ENCODE peak calls at places on chromosome 5, in six cellular contexts. One of them, this sample, is unnamed.

GRCh38 chr5:80937591-80937990 is 22.6 kb upstream of the RASGRF2 start:
- DNase-seq in A549: peak
- DNase-seq in pancreas: no peak
- DNase-seq in MM.1S: no peak
- DNase-seq in left ventricle myocardium inferior: no peak
- DNase-seq in neural progenitor cell: no peak
- DNase-seq in this sample: no peak

GRCh38 chr5:10333154-10334006 is 20.1 kb upstream of the MARCHF6 start:
- DNase-seq in pancreas: peak
- DNase-seq in left ventricle myocardium inferior: peak
- DNase-seq in A549: peak
- DNase-seq in neural progenitor cell: peak
- DNase-seq in MM.1S: peak
- DNase-seq in this sample: no peak

GRCh38 chr5:14628346-14628745 is 36.2 kb upstream of the OTULIN start:
- DNase-seq in A549: peak
- DNase-seq in pancreas: no peak
- DNase-seq in MM.1S: peak
- DNase-seq in neural progenitor cell: peak
- DNase-seq in left ventricle myocardium inferior: no peak
- DNase-seq in this sample: no peak

GRCh38 chr5:168681556-168682183 is 102.5 kb upstream of the PANK3 start:
- DNase-seq in MM.1S: no peak
- DNase-seq in left ventricle myocardium inferior: peak
- DNase-seq in pancreas: no peak
- DNase-seq in A549: no peak
- DNase-seq in neural progenitor cell: peak
- DNase-seq in this sample: no peak

GRCh38 chr5:90479611-90480385 is 5.1 kb downstream of the POLR3G start:
- DNase-seq in neural progenitor cell: no peak
- DNase-seq in pancreas: no peak
- DNase-seq in MM.1S: no peak
- DNase-seq in A549: no peak
- DNase-seq in left ventricle myocardium inferior: no peak
- DNase-seq in this sample: no peak

GRCh38 chr5:7244977-7245376 is 151.0 kb upstream of the ADCY2 start:
- DNase-seq in left ventricle myocardium inferior: no peak
- DNase-seq in MM.1S: no peak
- DNase-seq in neural progenitor cell: no peak
- DNase-seq in A549: no peak
- DNase-seq in pancreas: no peak
- DNase-seq in this sample: no peak

GRCh38 chr5:171155621-171156020 is 153.4 kb upstream of the TLX3 start:
- DNase-seq in MM.1S: no peak
- DNase-seq in left ventricle myocardium inferior: no peak
- DNase-seq in pancreas: no peak
- DNase-seq in neural progenitor cell: no peak
- DNase-seq in A549: no peak
- DNase-seq in this sample: no peak

GRCh38 chr5:35741126-35741711 is 115.5 kb upstream of the IL7R start:
- DNase-seq in A549: peak
- DNase-seq in neural progenitor cell: no peak
- DNase-seq in pancreas: no peak
- DNase-seq in MM.1S: no peak
- DNase-seq in left ventricle myocardium inferior: no peak
- DNase-seq in this sample: no peak

GRCh38 chr5:132747064-132747692 is at the start of gene CCNI2:
- DNase-seq in left ventricle myocardium inferior: no peak
- DNase-seq in pancreas: peak
- DNase-seq in neural progenitor cell: peak
- DNase-seq in MM.1S: no peak
- DNase-seq in A549: peak
- DNase-seq in this sample: no peak

GRCh38 chr5:6583049-6583880 is 49.6 kb downstream of the NSUN2 start:
- DNase-seq in neural progenitor cell: peak
- DNase-seq in pancreas: peak
- DNase-seq in MM.1S: peak
- DNase-seq in left ventricle myocardium inferior: peak
- DNase-seq in A549: no peak
- DNase-seq in this sample: no peak

GRCh38 chr5:136066705-136067271 is 38.0 kb downstream of the TGFBI start:
- DNase-seq in MM.1S: no peak
- DNase-seq in neural progenitor cell: no peak
- DNase-seq in A549: peak
- DNase-seq in left ventricle myocardium inferior: peak
- DNase-seq in pancreas: peak
- DNase-seq in this sample: no peak

GRCh38 chr5:94830520-94830919 is 212.1 kb downstream of the SLF1 start:
- DNase-seq in neural progenitor cell: peak
- DNase-seq in pancreas: no peak
- DNase-seq in left ventricle myocardium inferior: no peak
- DNase-seq in A549: peak
- DNase-seq in MM.1S: peak
- DNase-seq in this sample: no peak

GRCh38 chr5:113340537-113340936 is 94.3 kb downstream of the TSSK1B start:
- DNase-seq in neural progenitor cell: peak
- DNase-seq in left ventricle myocardium inferior: no peak
- DNase-seq in MM.1S: peak
- DNase-seq in A549: peak
- DNase-seq in pancreas: no peak
- DNase-seq in this sample: no peak

GRCh38 chr5:122772446-122772845 is 2.4 kb upstream of the SNX2 start:
- DNase-seq in neural progenitor cell: no peak
- DNase-seq in A549: no peak
- DNase-seq in MM.1S: no peak
- DNase-seq in left ventricle myocardium inferior: no peak
- DNase-seq in pancreas: no peak
- DNase-seq in this sample: no peak

GRCh38 chr5:185095-186070 is 5.9 kb upstream of the LRRC14B start:
- DNase-seq in pancreas: peak
- DNase-seq in neural progenitor cell: no peak
- DNase-seq in MM.1S: no peak
- DNase-seq in left ventricle myocardium inferior: no peak
- DNase-seq in A549: no peak
- DNase-seq in this sample: no peak

GRCh38 chr5:93592866-93593265 is 9.8 kb downstream of the NR2F1 start:
- DNase-seq in left ventricle myocardium inferior: no peak
- DNase-seq in A549: no peak
- DNase-seq in pancreas: no peak
- DNase-seq in MM.1S: no peak
- DNase-seq in neural progenitor cell: no peak
- DNase-seq in this sample: no peak

GRCh38 chr5:175377816-175378215 is 66.2 kb downstream of the DRD1 start:
- DNase-seq in A549: no peak
- DNase-seq in pancreas: no peak
- DNase-seq in left ventricle myocardium inferior: no peak
- DNase-seq in MM.1S: no peak
- DNase-seq in neural progenitor cell: no peak
- DNase-seq in this sample: no peak

GRCh38 chr5:78649816-78650561 is 1.4 kb upstream of the LHFPL2 start:
- DNase-seq in left ventricle myocardium inferior: no peak
- DNase-seq in A549: no peak
- DNase-seq in neural progenitor cell: peak
- DNase-seq in pancreas: no peak
- DNase-seq in MM.1S: no peak
- DNase-seq in this sample: no peak

GRCh38 chr5:35804201-35804653 is 52.5 kb upstream of the IL7R start:
- DNase-seq in pancreas: no peak
- DNase-seq in A549: no peak
- DNase-seq in neural progenitor cell: no peak
- DNase-seq in MM.1S: no peak
- DNase-seq in left ventricle myocardium inferior: no peak
- DNase-seq in this sample: no peak

GRCh38 chr5:148966348-148966747 is 96.5 kb downstream of the SH3TC2 start:
- DNase-seq in A549: no peak
- DNase-seq in neural progenitor cell: no peak
- DNase-seq in left ventricle myocardium inferior: no peak
- DNase-seq in MM.1S: no peak
- DNase-seq in pancreas: no peak
- DNase-seq in this sample: no peak

GRCh38 chr5:6551287-6551954 is 81.4 kb downstream of the NSUN2 start:
- DNase-seq in pancreas: no peak
- DNase-seq in left ventricle myocardium inferior: no peak
- DNase-seq in neural progenitor cell: no peak
- DNase-seq in A549: no peak
- DNase-seq in MM.1S: no peak
- DNase-seq in this sample: peak

GRCh38 chr5:146339715-146340259 is 1.1 kb downstream of the POU4F3 start:
- DNase-seq in neural progenitor cell: no peak
- DNase-seq in A549: no peak
- DNase-seq in MM.1S: no peak
- DNase-seq in left ventricle myocardium inferior: no peak
- DNase-seq in pancreas: no peak
- DNase-seq in this sample: no peak

GRCh38 chr5:110258460-110258859 is 468.0 kb downstream of the TMEM232 start:
- DNase-seq in A549: no peak
- DNase-seq in left ventricle myocardium inferior: no peak
- DNase-seq in pancreas: no peak
- DNase-seq in neural progenitor cell: peak
- DNase-seq in MM.1S: no peak
- DNase-seq in this sample: no peak

GRCh38 chr5:101424530-101425175 is 521.6 kb upstream of the ST8SIA4 start:
- DNase-seq in MM.1S: no peak
- DNase-seq in left ventricle myocardium inferior: no peak
- DNase-seq in neural progenitor cell: no peak
- DNase-seq in A549: peak
- DNase-seq in pancreas: no peak
- DNase-seq in this sample: no peak

GRCh38 chr5:172660974-172661373 is 19.9 kb downstream of the NEURL1B start:
- DNase-seq in neural progenitor cell: no peak
- DNase-seq in A549: no peak
- DNase-seq in left ventricle myocardium inferior: no peak
- DNase-seq in pancreas: no peak
- DNase-seq in MM.1S: no peak
- DNase-seq in this sample: no peak
- H3K4me3 ChIP-seq in neural progenitor cell: no peak
- H3K4me3 ChIP-seq in A549: no peak
- H3K4me3 ChIP-seq in left ventricle myocardium inferior: no peak
- H3K4me3 ChIP-seq in pancreas: no peak
- H3K4me3 ChIP-seq in MM.1S: no peak
- H3K4me3 ChIP-seq in this sample: no peak

DNA sequence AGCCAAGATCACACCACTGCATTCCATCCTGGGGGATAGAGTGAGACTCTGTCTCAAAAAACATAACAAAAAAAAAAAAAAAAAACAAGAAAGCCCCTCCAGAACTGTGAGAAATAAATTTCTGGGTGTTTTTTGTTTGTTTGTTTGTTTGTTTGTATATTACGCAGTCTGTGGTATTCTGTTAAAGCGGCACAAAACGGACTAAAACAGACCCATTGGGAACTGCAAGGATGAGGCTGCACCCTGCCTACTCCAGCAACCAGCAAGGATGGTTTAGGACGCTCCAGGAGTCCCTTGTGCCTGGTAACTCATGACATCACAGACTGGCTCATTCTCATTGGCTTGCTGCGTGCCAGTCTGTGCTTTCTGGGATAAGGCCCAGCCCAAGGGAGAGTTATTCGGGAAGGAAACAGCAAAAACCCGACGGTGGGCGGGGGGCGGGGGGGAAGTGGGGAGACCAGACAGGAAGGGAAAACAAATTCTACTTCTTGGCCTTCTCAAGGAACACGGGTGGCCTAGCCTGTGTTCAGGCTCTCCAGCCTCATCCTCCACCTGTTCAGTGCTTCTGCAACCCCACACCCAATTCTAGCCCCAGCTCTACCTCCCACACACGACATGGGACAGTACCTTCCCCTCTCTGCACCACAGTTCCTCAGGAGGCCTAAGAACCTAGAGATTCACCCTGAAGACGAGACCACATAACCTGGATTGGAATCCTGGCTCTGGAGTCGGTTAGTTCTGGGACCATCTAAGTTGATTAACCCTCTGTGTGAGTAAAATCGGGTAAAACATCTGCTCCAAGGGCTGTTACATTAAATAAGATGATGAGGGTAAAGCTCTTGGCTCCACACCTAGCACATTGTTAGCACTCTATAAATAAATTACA is 2.8 kb downstream of the CD74 start:
- DNase-seq in MM.1S: peak
- DNase-seq in pancreas: peak
- DNase-seq in A549: peak
- DNase-seq in neural progenitor cell: peak
- DNase-seq in left ventricle myocardium inferior: peak
- DNase-seq in this sample: peak
- H3K4me3 ChIP-seq in MM.1S: peak
- H3K4me3 ChIP-seq in pancreas: no peak
- H3K4me3 ChIP-seq in A549: no peak
- H3K4me3 ChIP-seq in neural progenitor cell: no peak
- H3K4me3 ChIP-seq in left ventricle myocardium inferior: peak
- H3K4me3 ChIP-seq in this sample: peak

DNA sequence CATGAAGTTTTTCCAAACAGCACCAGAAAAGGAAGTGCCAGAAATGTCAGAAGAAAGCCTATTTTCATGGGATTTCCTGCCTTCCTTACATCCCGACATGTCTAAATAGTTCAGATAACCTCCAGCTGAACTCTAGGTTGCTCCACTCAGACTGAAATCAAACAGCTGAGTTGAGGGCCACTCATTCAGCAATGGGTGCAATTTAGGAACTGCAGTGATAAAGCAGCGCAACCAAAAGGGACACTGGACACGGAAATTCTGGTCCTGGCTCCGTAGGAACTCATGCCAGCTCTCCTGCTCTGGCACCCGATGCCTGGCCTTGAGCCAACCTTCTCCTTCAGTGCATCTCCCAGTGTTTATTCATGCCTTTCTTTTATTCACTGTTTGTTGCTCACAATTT is 127.1 kb downstream of the PDE4D start:
- DNase-seq in pancreas: peak
- DNase-seq in MM.1S: no peak
- DNase-seq in A549: peak
- DNase-seq in neural progenitor cell: no peak
- DNase-seq in left ventricle myocardium inferior: no peak
- DNase-seq in this sample: no peak
- H3K4me3 ChIP-seq in pancreas: no peak
- H3K4me3 ChIP-seq in MM.1S: no peak
- H3K4me3 ChIP-seq in A549: peak
- H3K4me3 ChIP-seq in neural progenitor cell: no peak
- H3K4me3 ChIP-seq in left ventricle myocardium inferior: peak
- H3K4me3 ChIP-seq in this sample: no peak

DNA sequence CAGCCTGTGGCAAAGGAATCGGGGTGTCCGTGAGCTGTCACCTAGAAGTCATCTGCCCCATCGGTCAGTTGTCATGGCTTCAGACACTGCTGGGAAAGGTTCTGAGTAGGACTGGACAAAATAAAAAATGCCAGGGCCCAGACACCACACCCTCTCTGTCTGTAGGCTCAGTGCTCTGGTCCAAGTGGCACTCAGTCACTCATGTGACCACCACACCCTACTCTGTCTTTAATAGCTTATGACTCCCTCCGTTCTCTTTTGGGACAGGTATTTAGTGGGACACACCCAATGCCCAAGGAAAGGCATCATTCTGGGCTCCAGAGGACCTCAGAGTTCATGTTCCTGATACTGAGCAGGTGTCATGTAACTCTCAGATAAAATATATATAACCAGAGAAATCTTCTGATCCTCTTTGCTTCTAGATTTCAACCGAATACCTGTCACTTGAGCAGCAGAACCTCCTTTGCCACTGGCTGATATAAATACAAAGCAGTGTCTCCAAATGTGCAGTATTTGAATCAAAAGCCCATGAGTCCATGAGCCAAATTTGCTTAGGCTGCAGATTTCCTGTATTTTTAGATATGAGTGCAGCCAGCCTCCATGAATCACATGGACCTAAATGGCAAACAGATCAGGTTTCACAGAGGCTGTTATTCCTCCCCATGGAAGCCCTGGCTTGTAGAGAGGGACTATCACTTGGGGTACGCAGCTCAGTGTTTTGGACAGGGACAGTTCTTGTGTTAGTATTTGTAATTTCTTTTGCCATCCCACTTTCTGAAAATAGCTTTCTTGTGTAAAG is 272.0 kb downstream of the ARHGAP26 start:
- DNase-seq in A549: no peak
- DNase-seq in neural progenitor cell: no peak
- DNase-seq in MM.1S: no peak
- DNase-seq in pancreas: no peak
- DNase-seq in left ventricle myocardium inferior: no peak
- DNase-seq in this sample: no peak
- H3K4me3 ChIP-seq in A549: no peak
- H3K4me3 ChIP-seq in neural progenitor cell: no peak
- H3K4me3 ChIP-seq in MM.1S: no peak
- H3K4me3 ChIP-seq in pancreas: no peak
- H3K4me3 ChIP-seq in left ventricle myocardium inferior: no peak
- H3K4me3 ChIP-seq in this sample: no peak

This sample was measured in thoracic aorta.